ENCODE peak calls at places on chromosomes 1 and 21, in six cellular contexts. M is fibroblast of lung, O is esophagus squamous epithelium, L is heart right ventricle, U is transverse colon, X is kidney epithelial cell. H is an unnamed sample.

GRCh38 chr1:18322353-18323032 is 158.2 kb upstream of the KLHDC7A start:
- DNase-seq in M (no peak), O (no peak), L (no peak), U (no peak), X (no peak), H (no peak)

GRCh38 chr1:27045973-27046558 is 33.4 kb upstream of the TENT5B start:
- DNase-seq in M (peak; percentile 54), O (no peak), L (peak; percentile 74), U (peak; percentile 72), X (no peak), H (peak; percentile 51)

GRCh38 chr1:3070654-3071506 is 1.9 kb downstream of the PRDM16 start:
- DNase-seq in M (no peak), O (no peak), L (no peak), U (no peak), X (no peak), H (no peak)

GRCh38 chr21:29192999-29193563 is 62.6 kb downstream of the MAP3K7CL start:
- DNase-seq in M (no peak), O (no peak), L (peak; percentile 21), U (no peak), X (no peak), H (no peak)

GRCh38 chr1:107830546-107830945 is 134.4 kb downstream of the VAV3 start:
- DNase-seq in M (no peak), O (no peak), L (no peak), U (no peak), X (no peak), H (no peak)

GRCh38 chr1:207519505-207520399 is 23.8 kb downstream of the CR1 start:
- DNase-seq in M (no peak), O (no peak), L (no peak), U (no peak), X (no peak), H (no peak)

GRCh38 chr1:204493145-204493881 is 1.3 kb downstream of the PIK3C2B start:
- DNase-seq in M (peak; percentile 93), O (no peak), L (peak; percentile 70), U (peak; percentile 90), X (no peak), H (no peak)

GRCh38 chr1:112391603-112391940 is 4.4 kb upstream of the CTTNBP2NL start:
- DNase-seq in M (no peak), O (no peak), L (no peak), U (peak; percentile 19), X (no peak), H (no peak)

GRCh38 chr1:112332751-112333150 is 63.3 kb upstream of the CTTNBP2NL start:
- DNase-seq in M (no peak), O (no peak), L (no peak), U (no peak), X (no peak), H (no peak)

GRCh38 chr1:205480349-205481278 is 23.9 kb upstream of the CDK18 start:
- DNase-seq in M (no peak), O (no peak), L (no peak), U (no peak), X (no peak), H (no peak)

GRCh38 chr1:98104285-98104684 is 183.5 kb upstream of the DPYD start:
- DNase-seq in M (peak; percentile 95), O (no peak), L (no peak), U (no peak), X (no peak), H (no peak)

GRCh38 chr1:155277896-155278688 is 829 bp downstream of the HCN3 start:
- DNase-seq in M (peak; percentile 15), O (no peak), L (peak; percentile 48), U (peak; percentile 74), X (no peak), H (peak; percentile 53)

GRCh38 chr1:59018446-59018845 is 234.6 kb upstream of the JUN start:
- DNase-seq in M (no peak), O (no peak), L (no peak), U (no peak), X (no peak), H (no peak)

DNA sequence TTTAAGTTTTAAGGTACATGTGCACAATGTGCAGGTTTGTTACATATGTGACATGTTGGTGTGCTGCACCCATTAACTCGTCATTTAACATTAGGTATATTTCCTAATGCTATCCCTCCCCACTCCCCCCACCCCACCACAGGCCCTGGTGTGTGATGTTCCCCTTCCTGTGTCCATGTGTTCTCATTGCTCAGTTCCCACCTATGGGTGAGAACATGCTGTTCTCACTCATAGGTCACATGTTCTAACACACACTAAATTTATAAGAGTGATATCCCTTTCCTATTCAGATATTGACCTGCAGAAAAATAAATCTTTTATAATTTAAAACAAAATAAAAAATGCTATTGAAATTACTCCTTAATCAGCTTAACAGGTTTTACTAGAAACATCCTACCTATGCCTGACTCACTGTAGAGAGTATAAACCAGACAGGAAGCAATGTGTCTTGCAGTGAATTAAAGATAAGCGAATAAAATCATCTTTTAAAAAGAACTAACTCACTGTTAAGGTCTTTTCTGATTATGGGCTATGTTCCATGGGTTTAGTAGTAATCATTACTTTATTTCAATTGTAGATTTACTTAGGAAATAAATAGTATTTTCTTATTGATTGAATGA is 82.0 kb upstream of the DPH5 start:
- DNase-seq in M (no peak), O (no peak), L (no peak), U (no peak), X (no peak), H (no peak)
- H3K36me3 ChIP-seq in M (no peaks in the 10 kb centered on the region), O (no peaks in the 10 kb centered on the region), L (no peaks in the 10 kb centered on the region), U (no peaks in the 10 kb centered on the region), X (peaks cover 1% of the 10 kb centered on the region), H (no peaks in the 10 kb centered on the region)

GRCh38 chr21:39258207-39258606 is 55.2 kb downstream of the BRWD1 start:
- DNase-seq in M (no peak), O (no peak), L (no peak), U (no peak), X (no peak), H (no peak)
- H3K36me3 ChIP-seq in M (peaks cover 2% of the 10 kb centered on the region), O (peaks cover 11% of the 10 kb centered on the region), L (peaks cover 34% of the 10 kb centered on the region), U (peaks cover 35% of the 10 kb centered on the region), X (no peaks in the 10 kb centered on the region), H (peaks cover 52% of the 10 kb centered on the region)

DNA sequence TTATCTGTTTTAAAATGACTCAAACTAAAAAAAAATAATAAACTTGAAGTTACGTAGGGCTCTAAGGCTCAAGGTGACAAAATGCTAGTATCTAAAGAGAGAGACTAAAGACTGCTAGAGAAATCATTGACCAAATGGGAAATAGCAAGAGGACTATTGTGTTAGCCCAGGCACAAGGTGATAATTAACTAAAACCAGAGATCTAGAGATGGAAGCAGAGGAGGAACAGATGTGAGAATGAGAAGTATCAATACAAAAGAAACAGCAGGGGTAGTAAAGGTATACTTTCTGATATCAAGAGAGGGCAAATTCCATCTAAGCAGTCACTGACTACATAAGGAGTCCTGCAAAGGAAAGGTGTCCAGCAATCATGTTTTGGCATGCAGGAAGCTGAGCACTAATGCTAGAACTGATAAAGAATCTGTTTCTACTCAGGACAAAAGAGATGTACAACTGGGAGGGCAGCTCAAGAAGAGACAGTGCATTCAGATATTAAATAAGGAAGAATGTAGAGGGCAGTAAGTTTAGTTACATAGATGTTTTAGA is 100.2 kb upstream of the GNG4 start:
- DNase-seq in M (no peak), O (no peak), L (no peak), U (no peak), X (no peak), H (no peak)
- H3K36me3 ChIP-seq in M (no peaks in the 10 kb centered on the region), O (no peaks in the 10 kb centered on the region), L (peaks cover 12% of the 10 kb centered on the region), U (peaks cover 7% of the 10 kb centered on the region), X (peaks cover 2% of the 10 kb centered on the region), H (no peaks in the 10 kb centered on the region)

DNA sequence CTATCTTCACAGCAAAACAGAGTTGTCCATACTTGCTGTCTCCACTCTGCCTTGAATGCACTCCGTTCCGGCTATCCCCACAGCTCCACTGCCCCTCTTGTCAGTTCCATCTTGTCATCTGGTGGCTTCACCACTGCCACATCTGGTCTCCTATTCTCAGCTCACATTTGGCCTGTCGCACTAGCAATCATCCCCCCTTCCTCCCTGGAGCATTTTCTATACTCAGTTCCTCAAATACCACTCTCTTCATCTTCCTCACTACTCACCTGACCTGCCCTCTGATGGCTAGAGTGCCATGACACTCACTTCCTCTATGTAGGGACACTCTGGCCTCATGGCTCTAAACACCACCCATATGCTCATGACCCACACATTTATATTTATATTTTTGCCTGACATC is 6.3 kb downstream of the ZNF692 start:
- DNase-seq in M (no peak), O (no peak), L (no peak), U (no peak), X (no peak), H (no peak)
- H3K36me3 ChIP-seq in M (peaks cover 25% of the 10 kb centered on the region), O (peaks cover 34% of the 10 kb centered on the region), L (peaks cover 16% of the 10 kb centered on the region), U (peaks cover 22% of the 10 kb centered on the region), X (peaks cover 4% of the 10 kb centered on the region), H (peaks cover 74% of the 10 kb centered on the region)

GRCh38 chr1:170548497-170548896 is 16.5 kb downstream of the GORAB start:
- DNase-seq in M (no peak), O (no peak), L (no peak), U (no peak), X (no peak), H (no peak)

GRCh38 chr1:170547255-170547654 is 15.3 kb downstream of the GORAB start:
- DNase-seq in M (no peak), O (no peak), L (no peak), U (no peak), X (no peak), H (no peak)

DNA sequence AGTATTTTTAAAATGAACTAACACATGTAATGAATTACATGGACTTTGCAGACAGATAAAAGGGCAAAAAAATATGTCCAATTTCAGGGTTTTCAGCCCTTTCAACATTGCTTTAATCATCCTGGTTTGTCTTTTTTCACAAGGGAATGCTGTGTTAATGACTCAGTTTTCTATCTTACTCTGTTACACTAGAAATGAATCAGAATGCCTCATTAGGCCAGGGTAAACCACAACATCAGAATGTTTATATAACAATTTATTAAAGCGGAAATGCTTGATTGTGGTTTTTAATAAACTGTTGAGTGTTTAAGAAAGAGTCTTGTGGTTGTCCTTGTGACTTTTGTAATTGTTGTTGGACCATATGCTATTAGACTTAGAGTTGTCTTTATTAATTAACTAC is 13.5 kb downstream of the GORAB start:
- DNase-seq in M (peak; percentile 85), O (no peak), L (no peak), U (no peak), X (no peak), H (no peak)
- H3K36me3 ChIP-seq in M (peaks cover 8% of the 10 kb centered on the region), O (peaks cover 11% of the 10 kb centered on the region), L (peaks cover 68% of the 10 kb centered on the region), U (peaks cover 60% of the 10 kb centered on the region), X (no peaks in the 10 kb centered on the region), H (peaks cover 5% of the 10 kb centered on the region)

H was measured in tibial nerve.